ENCODE peak calls at places on chromosome 10, in five cellular contexts. G, O, E, T and R are unnamed samples.
A peak's percentile ranks its signal among the peaks of the same experiment; 100 is the strongest.

GRCh38 chr10:128096486-128097199 is 29.6 kb downstream of the MKI67 start:
- DNase-seq in T (no peak), G (no peak), E (no peak), O (no peak), R (no peak)

GRCh38 chr10:102918817-102919236 is 733 bp downstream of the CNNM2 start:
- DNase-seq in O (peak; percentile 28), E (no peak), T (no peak), G (peak; percentile 34), R (no peak)

GRCh38 chr10:70132098-70133029 is at the start of gene AIFM2:
- DNase-seq in G (peak; percentile 82), O (peak; percentile 92), T (peak; percentile 57), E (peak; percentile 76), R (peak; percentile 37)

GRCh38 chr10:118259288-118259906 is 82.7 kb downstream of the FAM204A start:
- DNase-seq in G (peak; percentile 32), E (peak; percentile 75), O (peak; percentile 50), T (peak; percentile 10), R (peak; percentile 72)

GRCh38 chr10:9762966-9763656 is 1254.6 kb upstream of the CELF2 start:
- DNase-seq in O (peak; percentile 32), T (no peak), E (no peak), G (no peak), R (no peak)

GRCh38 chr10:9596368-9596920 is 1421.2 kb upstream of the CELF2 start:
- DNase-seq in T (no peak), O (peak; percentile 68), E (no peak), G (no peak), R (no peak)

GRCh38 chr10:8581521-8582225 is 527.2 kb downstream of the GATA3 start:
- DNase-seq in E (no peak), G (no peak), O (no peak), T (no peak), R (no peak)

GRCh38 chr10:5490698-5491464 is 8.5 kb downstream of the CALML5 start:
- DNase-seq in O (no peak), T (no peak), G (no peak), E (no peak), R (no peak)

GRCh38 chr10:3502606-3503005 is 282.4 kb downstream of the KLF6 start:
- DNase-seq in O (no peak), T (no peak), G (no peak), E (no peak), R (no peak)

GRCh38 chr10:124588736-124589451 is 127.3 kb downstream of the LHPP start:
- DNase-seq in T (peak; percentile 71), E (peak; percentile 73), O (no peak), G (no peak), R (no peak)

GRCh38 chr10:80924063-80924952 is 386.6 kb downstream of the SH2D4B start:
- DNase-seq in T (peak; percentile 37), G (no peak), O (peak; percentile 30), E (peak; percentile 71), R (peak; percentile 65)

GRCh38 chr10:22713853-22714523 is 390 bp downstream of the PIP4K2A start:
- DNase-seq in G (no peak), E (no peak), O (no peak), T (peak; percentile 11), R (peak; percentile 30)

GRCh38 chr10:15725603-15726002 is 5.9 kb upstream of the ITGA8 start:
- DNase-seq in O (peak; percentile 54), G (peak; percentile 38), T (peak; percentile 29), E (peak; percentile 74), R (peak; percentile 22)
- TF ChIP-seq CTCF in O (peak; percentile 33), G (peak; percentile 46), T (peak; percentile 55), E (peak; percentile 74), R (no peak)

DNA sequence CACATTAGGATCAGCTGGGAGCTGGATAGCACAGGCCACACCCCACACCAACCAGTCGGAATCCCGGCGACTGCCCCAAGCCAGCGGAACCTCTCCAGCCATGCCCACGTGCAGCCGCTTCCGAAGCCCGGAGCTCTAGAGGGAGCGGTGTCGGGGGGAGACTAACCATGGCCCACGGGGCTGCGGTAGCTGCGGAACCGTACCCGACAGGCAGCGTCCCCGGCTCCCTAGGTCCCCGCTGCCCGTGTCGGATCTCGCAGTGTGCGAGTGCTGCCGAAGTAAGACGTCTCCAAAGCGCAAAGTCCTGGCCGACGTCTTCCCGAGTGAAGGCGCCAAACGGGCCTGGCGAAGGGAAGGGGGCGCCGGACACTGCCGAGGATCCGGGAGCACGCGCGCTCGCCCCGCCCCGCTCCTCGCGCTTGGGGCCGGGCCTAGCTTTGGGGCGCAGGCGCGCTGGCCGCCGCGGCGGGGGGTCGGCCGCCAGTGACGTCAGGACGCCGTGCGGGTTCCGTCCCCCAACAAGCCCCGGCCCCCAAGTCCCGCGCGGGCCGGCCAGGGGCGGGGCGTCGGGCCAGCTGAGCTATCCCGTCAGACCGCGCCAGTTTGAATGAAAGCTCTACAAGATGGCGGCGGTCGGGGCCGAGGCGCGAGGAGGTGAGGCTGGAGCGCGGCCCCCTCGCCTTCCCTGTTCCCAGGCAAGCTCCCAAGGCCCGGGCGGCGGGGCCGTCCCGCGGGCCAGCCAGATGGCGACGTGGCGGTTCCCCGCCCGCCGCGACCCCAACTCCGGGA is at the start of gene SUV39H2:
- DNase-seq in G (peak; percentile 100), O (peak; percentile 99), E (peak; percentile 97), T (peak; percentile 96), R (peak; percentile 98)
- TF ChIP-seq CTCF in G (peak; percentile 12), O (no peak), E (no peak), T (peak; percentile 32), R (no peak)

DNA sequence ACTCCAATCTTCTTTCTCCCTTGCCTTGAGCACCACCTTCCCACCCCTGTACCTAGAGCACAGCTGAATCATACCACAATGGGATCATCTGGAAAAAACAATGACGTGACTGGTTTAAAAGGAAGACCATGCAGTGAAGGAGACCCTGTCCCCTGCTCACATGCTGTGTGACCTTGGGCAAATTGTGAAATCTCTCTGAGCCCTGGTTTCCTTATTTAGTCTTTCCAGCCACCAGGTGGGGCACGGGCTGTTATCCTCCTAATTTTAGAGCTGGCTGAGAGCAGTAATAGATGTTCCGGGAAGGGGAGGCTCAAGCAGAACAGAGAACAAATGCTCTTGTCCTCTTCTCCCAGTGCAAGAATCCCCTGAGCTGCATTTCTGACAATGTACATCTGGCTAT is 198.3 kb downstream of the RPS24 start:
- DNase-seq in E (peak; percentile 39), G (no peak), O (no peak), T (no peak), R (no peak)
- TF ChIP-seq CTCF in E (peak; percentile 33), G (no peak), O (no peak), T (peak; percentile 48), R (no peak)

GRCh38 chr10:93757136-93757535 is 600 bp upstream of the LGI1 start:
- DNase-seq in G (no peak), E (no peak), T (no peak), O (no peak), R (peak; percentile 10)
- TF ChIP-seq CTCF in G (no peak), E (no peak), T (no peak), O (no peak), R (no peak)

DNA sequence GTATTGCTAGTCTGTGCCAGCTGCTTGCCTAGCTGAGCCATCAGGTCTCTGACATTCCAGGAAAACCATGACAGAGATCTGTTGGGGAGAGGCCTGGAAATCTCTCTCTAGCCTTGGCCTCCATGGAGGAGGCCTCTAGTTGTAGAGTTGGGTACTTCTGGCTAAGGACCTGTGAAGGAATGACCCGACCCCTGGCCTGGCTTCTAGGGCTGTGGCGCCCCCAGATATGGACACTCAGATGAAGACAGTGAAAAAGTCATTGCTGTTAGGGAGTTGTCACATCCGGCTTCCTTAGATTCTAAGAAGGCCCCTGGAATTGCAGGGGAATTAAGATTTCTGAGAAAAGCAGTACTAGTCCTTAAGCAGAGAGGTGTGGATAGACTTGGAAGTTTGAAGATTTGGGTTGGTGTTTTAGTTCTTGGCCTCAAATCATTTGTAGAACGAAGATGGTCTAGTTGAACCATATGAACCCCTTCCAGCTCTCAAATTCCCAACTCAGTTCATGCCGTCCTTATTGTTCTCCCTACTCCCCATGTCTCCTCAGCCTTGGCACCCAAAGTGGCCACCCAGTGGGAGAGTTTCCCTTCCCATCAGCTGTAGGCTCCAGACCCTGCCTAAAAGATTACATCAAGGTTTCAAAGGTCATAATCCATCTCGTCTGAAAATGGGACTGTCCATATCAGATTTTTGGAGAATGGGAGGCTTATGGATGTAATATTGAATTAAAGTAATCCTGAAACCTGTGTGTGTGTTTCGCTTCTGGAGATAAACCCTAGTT is 7.0 kb downstream of the HHEX start:
- DNase-seq in T (no peak), E (no peak), O (no peak), G (no peak), R (no peak)
- TF ChIP-seq CTCF in T (no peak), E (no peak), O (no peak), G (no peak), R (no peak)